ENCODE peak calls at places on chromosomes 5 and 9, in ten cellular contexts. C is upper lobe of left lung, D is transverse colon, Q is stomach, H is K562, T is suprapubic skin, B is GM12878, V is HepG2, X is H1, M is esophagus muscularis mucosa. I is an unnamed sample.

GRCh38 chr5:142012792-142013388 is at the start of gene GNPDA1:
- DNase-seq in T (peak), B (no peak), X (peak), V (peak), Q (peak), M (peak), C (peak), H (peak), D (peak), I (peak)

GRCh38 chr9:136732446-136733178 is 10.1 kb downstream of the LCN10 start:
- DNase-seq in X (no peak), M (no peak), Q (no peak), D (no peak), V (no peak), C (no peak), B (no peak), T (no peak), H (no peak), I (no peak)

GRCh38 chr5:370311-370958 is 48.9 kb downstream of the AHRR start:
- DNase-seq in C (peak), Q (peak), H (no peak), V (no peak), X (no peak), B (no peak), D (peak), M (peak), T (no peak), I (no peak)

GRCh38 chr9:89431930-89432725 is 65.8 kb downstream of the SEMA4D start:
- DNase-seq in B (no peak), T (no peak), D (no peak), X (no peak), C (no peak), V (no peak), H (no peak), Q (no peak), M (no peak), I (no peak)

GRCh38 chr5:177601577-177602457 is 1.9 kb downstream of the B4GALT7 start:
- DNase-seq in T (no peak), H (no peak), Q (peak), B (no peak), C (no peak), X (no peak), D (no peak), V (peak), M (no peak), I (no peak)

GRCh38 chr5:65395526-65396155 is 86.1 kb downstream of the ADAMTS6 start:
- DNase-seq in T (no peak), D (no peak), B (no peak), V (no peak), X (no peak), C (no peak), Q (no peak), M (no peak), H (no peak), I (no peak)

GRCh38 chr9:117783828-117784227 is 79.6 kb downstream of the TLR4 start:
- DNase-seq in D (peak), M (no peak), V (no peak), X (no peak), C (peak), Q (peak), T (no peak), H (no peak), B (peak), I (no peak)

GRCh38 chr5:55450050-55450765 is 84.6 kb downstream of the PLPP1 start:
- DNase-seq in B (no peak), X (no peak), M (no peak), Q (no peak), T (no peak), C (no peak), H (no peak), V (no peak), D (no peak), I (no peak)

GRCh38 chr5:150918613-150919012 is 13.8 kb upstream of the ZNF300 start:
- DNase-seq in C (no peak), H (no peak), T (no peak), D (no peak), B (no peak), M (no peak), V (no peak), X (no peak), Q (no peak), I (no peak)

GRCh38 chr9:109297899-109298298 is 23.0 kb downstream of the EPB41L4B start:
- DNase-seq in T (no peak), B (no peak), H (no peak), D (no peak), M (no peak), X (no peak), C (no peak), Q (no peak), V (no peak), I (no peak)

GRCh38 chr9:135732569-135733257 is 30.7 kb downstream of the KCNT1 start:
- DNase-seq in C (no peak), M (no peak), V (no peak), X (no peak), B (no peak), D (no peak), Q (no peak), H (no peak), T (no peak), I (no peak)

GRCh38 chr5:62985749-62986148 is 407.1 kb downstream of the LRRC70 start:
- DNase-seq in B (no peak), H (no peak), V (no peak), D (no peak), Q (no peak), M (no peak), C (no peak), T (no peak), X (no peak), I (no peak)

GRCh38 chr5:137738947-137739346 is 3.1 kb upstream of the KLHL3 start:
- DNase-seq in C (no peak), Q (no peak), H (no peak), B (no peak), D (no peak), T (no peak), V (no peak), X (no peak), M (no peak), I (no peak)

GRCh38 chr9:36407122-36407723 is 7.2 kb upstream of the RNF38 start:
- DNase-seq in M (no peak), B (peak), H (peak), T (no peak), X (no peak), C (peak), Q (peak), D (peak), V (peak), I (peak)

GRCh38 chr9:14097215-14097614 is 216.7 kb downstream of the NFIB start:
- DNase-seq in T (no peak), B (no peak), M (no peak), H (no peak), Q (no peak), D (no peak), C (no peak), V (no peak), X (no peak), I (no peak)

GRCh38 chr5:16792278-16793275 is 143.5 kb downstream of the MYO10 start:
- DNase-seq in X (no peak), M (no peak), V (no peak), T (no peak), Q (no peak), D (no peak), B (no peak), H (no peak), C (no peak), I (no peak)

GRCh38 chr5:87885727-87886126 is 382.9 kb downstream of the TMEM161B start:
- DNase-seq in H (no peak), T (no peak), V (no peak), Q (no peak), M (no peak), D (no peak), B (no peak), C (no peak), X (no peak), I (no peak)

GRCh38 chr5:15574121-15574520 is 74.1 kb downstream of the FBXL7 start:
- DNase-seq in M (no peak), V (no peak), C (no peak), Q (no peak), B (no peak), T (no peak), H (no peak), X (no peak), D (no peak), I (no peak)

GRCh38 chr9:4144869-4145268 is 155.0 kb downstream of the GLIS3 start:
- DNase-seq in X (no peak), M (peak), D (no peak), H (no peak), T (no peak), Q (no peak), V (no peak), C (no peak), B (no peak), I (no peak)

GRCh38 chr5:67124556-67124955 is 72.0 kb downstream of the CD180 start:
- DNase-seq in C (no peak), V (no peak), M (no peak), X (no peak), H (no peak), T (no peak), Q (no peak), B (no peak), D (no peak), I (no peak)

GRCh38 chr5:96091874-96092273 is 130.2 kb upstream of the ELL2 start:
- DNase-seq in V (no peak), C (no peak), B (no peak), T (no peak), M (no peak), H (no peak), D (no peak), X (no peak), Q (no peak), I (no peak)

GRCh38 chr9:84869091-84869490 is 199.6 kb downstream of the NTRK2 start:
- DNase-seq in C (no peak), M (no peak), H (no peak), B (no peak), T (no peak), Q (no peak), X (no peak), V (no peak), D (no peak), I (no peak)

GRCh38 chr5:179605026-179605833 is 18.2 kb downstream of the HNRNPH1 start:
- DNase-seq in D (no peak), B (no peak), T (no peak), C (no peak), X (no peak), V (no peak), M (no peak), H (no peak), Q (no peak), I (peak)

GRCh38 chr5:36655171-36655570 is 48.8 kb downstream of the SLC1A3 start:
- DNase-seq in B (no peak), T (no peak), H (no peak), M (no peak), D (no peak), X (no peak), V (no peak), C (peak), Q (no peak), I (peak)

GRCh38 chr9:117415584-117415937 is 704 bp upstream of the ASTN2 start:
- DNase-seq in H (no peak), D (no peak), T (no peak), B (no peak), V (no peak), M (no peak), C (no peak), Q (no peak), X (no peak), I (no peak)

GRCh38 chr5:116553366-116553765 is 21.3 kb downstream of the SEMA6A start:
- DNase-seq in D (no peak), H (no peak), Q (no peak), M (no peak), X (no peak), C (no peak), T (no peak), B (no peak), V (no peak), I (no peak)

GRCh38 chr9:121839726-121840500 is 188.5 kb downstream of the DAB2IP start:
- DNase-seq in H (no peak), Q (no peak), C (peak), T (no peak), V (no peak), M (no peak), D (no peak), B (peak), X (no peak), I (peak)

GRCh38 chr9:122827759-122828090 is 663 bp downstream of the PDCL start:
- DNase-seq in X (no peak), D (no peak), H (peak), C (no peak), T (no peak), V (no peak), B (no peak), Q (no peak), M (no peak), I (no peak)

GRCh38 chr9:82369251-82369945 is 380.8 kb downstream of the SPATA31D1 start:
- DNase-seq in M (no peak), Q (no peak), X (no peak), D (no peak), C (no peak), B (no peak), H (no peak), T (no peak), V (no peak), I (no peak)

GRCh38 chr5:172051643-172052362 is 45.4 kb upstream of the FBXW11 start:
- DNase-seq in C (no peak), M (no peak), X (no peak), D (no peak), B (no peak), H (peak), Q (no peak), T (no peak), V (no peak), I (no peak)

GRCh38 chr5:101677961-101678360 is 618.1 kb downstream of the SLCO4C1 start:
- DNase-seq in Q (no peak), M (no peak), V (no peak), X (no peak), T (no peak), C (no peak), D (no peak), B (no peak), H (no peak), I (no peak)

GRCh38 chr5:168721966-168722365 is 142.8 kb upstream of the PANK3 start:
- DNase-seq in D (no peak), T (no peak), M (no peak), Q (no peak), X (no peak), B (no peak), V (no peak), C (no peak), H (no peak), I (no peak)

GRCh38 chr9:131585375-131585774 is 40.1 kb downstream of the PRRT1B start:
- DNase-seq in M (no peak), T (no peak), V (no peak), H (no peak), C (peak), D (peak), X (no peak), B (no peak), Q (no peak), I (no peak)

GRCh38 chr5:56323505-56323904 is 90.4 kb upstream of the ANKRD55 start:
- DNase-seq in T (no peak), V (peak), H (no peak), X (no peak), C (no peak), B (no peak), M (no peak), Q (no peak), D (no peak), I (no peak)

GRCh38 chr9:129320575-129321311 is 142.7 kb upstream of the IER5L start:
- DNase-seq in H (peak), M (no peak), D (peak), X (no peak), B (peak), Q (peak), V (peak), C (peak), T (peak), I (peak)

GRCh38 chr9:127815512-127816361 is 13.1 kb downstream of the FPGS start:
- DNase-seq in M (no peak), X (no peak), B (no peak), Q (no peak), T (no peak), C (no peak), D (no peak), H (no peak), V (no peak), I (no peak)
- TF ChIP-seq POLR2AphosphoS5 in M (no peak), X (no peak), B (no peak), Q (no peak), T (no peak), C (no peak), D (no peak), H (no peak), V (no peak), I (no peak)

GRCh38 chr5:140402258-140403074 is 833 bp downstream of the ANKHD1 start:
- DNase-seq in C (peak), Q (peak), D (peak), M (no peak), H (peak), T (no peak), X (no peak), V (peak), B (peak), I (peak)

GRCh38 chr5:140398379-140398811 is 3.2 kb upstream of the ANKHD1 start:
- DNase-seq in V (peak), B (no peak), Q (no peak), T (no peak), D (no peak), H (no peak), C (no peak), X (no peak), M (no peak), I (no peak)

GRCh38 chr5:140403613-140404012 is 2.0 kb downstream of the ANKHD1 start:
- DNase-seq in H (no peak), M (no peak), D (no peak), X (no peak), B (no peak), T (no peak), C (no peak), V (no peak), Q (no peak), I (no peak)

GRCh38 chr5:140401362-140402257 is at the start of gene ANKHD1:
- DNase-seq in V (peak), X (peak), M (peak), H (peak), T (peak), D (peak), C (peak), Q (peak), B (peak), I (peak)

GRCh38 chr5:140400730-140401361 is 787 bp upstream of the ANKHD1 start:
- DNase-seq in H (peak), D (peak), V (peak), M (peak), C (peak), X (peak), B (peak), T (peak), Q (peak), I (peak)
- TF ChIP-seq POLR2A in H (peak), D (peak), V (peak), M (peak), C (peak), X (peak), B (peak), T (no peak), Q (no peak), I (no peak)

GRCh38 chr5:126195410-126196100 is 227.7 kb upstream of the GRAMD2B start:
- DNase-seq in C (no peak), V (no peak), T (no peak), Q (no peak), M (no peak), H (no peak), D (no peak), X (no peak), B (no peak), I (peak)
- TF ChIP-seq EP300 in C (no peak), V (no peak), T (no peak), Q (no peak), M (no peak), H (no peak), D (no peak), X (no peak), B (no peak), I (no peak)

DNA sequence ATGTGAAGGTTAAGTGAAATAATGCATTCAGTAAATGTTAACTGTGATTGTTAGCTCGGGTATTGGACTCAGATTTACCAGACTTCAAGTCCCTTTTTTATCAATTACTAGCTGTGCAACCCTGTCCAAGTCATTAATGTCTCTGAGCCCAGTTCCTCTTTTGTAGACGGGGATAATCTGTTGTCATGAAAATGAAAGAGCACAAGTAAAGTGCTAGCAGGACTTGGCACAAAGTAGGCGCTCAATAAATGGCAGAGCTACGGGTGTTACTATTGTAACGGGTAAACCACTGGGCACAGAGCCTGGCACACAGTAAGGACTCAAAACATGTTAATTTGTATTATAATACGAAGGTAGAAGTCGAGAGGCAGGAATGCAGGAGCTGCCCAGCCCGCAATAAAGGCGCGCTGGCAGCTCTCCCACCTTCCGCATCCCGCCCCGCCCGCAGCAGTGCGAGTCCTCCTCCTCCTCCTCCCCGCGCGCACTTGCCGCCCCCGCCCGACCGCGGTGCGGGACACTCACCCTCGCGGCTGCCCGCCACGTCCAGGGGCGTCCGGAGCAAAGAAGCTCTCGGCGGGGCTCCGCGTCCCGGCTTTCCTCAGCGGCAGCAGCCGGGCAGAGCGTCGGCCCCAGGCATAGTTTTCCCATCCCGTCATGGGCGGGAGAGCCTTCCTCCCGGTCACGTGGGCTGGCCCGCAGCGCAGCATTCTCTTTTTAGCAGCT is at the start of gene C1QTNF2:
- DNase-seq in V (no peak), D (peak), X (no peak), B (no peak), H (no peak), Q (peak), M (no peak), C (peak), T (peak), I (peak)
- TF ChIP-seq POLR2AphosphoS5 in V (no peak), D (no peak), X (no peak), B (no peak), H (no peak), Q (peak), M (peak), C (no peak), T (no peak), I (no peak)

DNA sequence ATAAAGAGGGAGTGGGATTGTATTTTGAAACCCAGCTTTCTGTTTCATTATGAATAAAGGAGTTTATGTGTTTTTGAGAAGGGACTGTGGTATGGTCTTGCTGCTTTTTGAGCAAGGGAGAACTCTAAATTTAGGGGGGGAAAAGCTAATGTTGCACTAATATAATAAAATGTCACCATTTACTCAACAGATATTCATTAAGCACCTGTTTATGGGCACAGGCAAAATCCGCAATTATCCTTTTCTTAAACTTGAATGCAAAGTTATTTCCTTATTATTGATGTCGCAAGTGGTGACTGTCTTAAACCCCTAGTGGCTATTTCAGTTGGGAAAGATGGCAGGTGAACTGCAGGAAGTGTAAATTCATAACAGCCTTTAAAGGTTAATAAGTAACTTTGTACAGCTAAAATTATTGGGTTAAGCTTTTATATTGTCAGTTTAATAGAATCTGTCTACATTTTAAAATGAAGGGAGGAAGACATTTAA is 1.5 kb downstream of the CDC42SE2 start:
- DNase-seq in D (no peak), H (peak), X (no peak), Q (no peak), V (peak), C (no peak), T (no peak), M (no peak), B (no peak), I (no peak)
- TF ChIP-seq POLR2A in D (no peak), H (no peak), X (no peak), Q (no peak), V (no peak), C (no peak), T (no peak), M (no peak), B (no peak), I (no peak)

DNA sequence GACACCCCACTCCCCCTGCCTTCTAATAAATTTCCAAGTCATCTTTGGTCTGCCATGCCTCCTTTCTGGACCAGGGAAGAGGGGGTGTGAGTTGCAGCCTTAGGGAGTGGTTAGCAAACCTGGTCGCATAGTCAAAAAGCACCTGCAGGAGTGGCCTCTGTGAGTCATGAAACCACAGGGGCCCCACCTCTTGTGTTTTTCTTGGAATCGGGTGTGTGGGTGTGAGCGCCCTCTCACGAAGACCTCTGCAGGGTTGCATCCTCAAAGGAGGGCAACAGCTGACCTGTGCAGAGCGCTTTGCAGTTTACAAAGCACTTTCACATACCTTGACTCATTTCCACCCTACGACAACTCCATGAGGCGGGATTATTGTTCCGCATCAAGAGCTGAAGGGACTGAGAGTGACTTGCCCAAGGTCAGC is 36.8 kb upstream of the TEX48 start:
- DNase-seq in D (peak), C (peak), X (no peak), H (peak), Q (peak), M (no peak), B (no peak), T (no peak), V (no peak), I (no peak)
- TF ChIP-seq EP300 in D (no peak), C (no peak), X (no peak), H (no peak), Q (no peak), M (no peak), B (no peak), T (no peak), V (no peak), I (no peak)